ENCODE peak calls at places on chromosomes 2 and 18, in nine cellular contexts. Y is NB4; K is A549; T is GM04504; L is LoVo; V is iris pigment epithelial cell; N is activated CD8-positive, alpha-beta T cell treated with anti-CD3 and anti-CD28 coated beads, Interleukin-2, amount 10 ng/mL, durations not matched to agents 7 days and 5 days; F is cardiac septum; S is activated naive CD4-positive, alpha-beta T cell treated with anti-CD3 and anti-CD28 coated beads, Interleukin-2, amount 10 ng/mL, durations not matched to agents 7 days and 5 days. C is an unnamed sample.
A peak's percentile ranks its signal among the peaks of the same experiment; 100 is the strongest.

GRCh38 chr2:206780671-206781070 is 15.3 kb downstream of the FASTKD2 start:
- DNase-seq in Y (no peak), K (no peak), T (no peak), L (no peak), V (no peak), N (no peak), F (no peak), S (no peak), C (no peak)

GRCh38 chr2:149733936-149734685 is 146.5 kb upstream of the MMADHC start:
- DNase-seq in Y (no peak), K (peak; percentile 69), T (no peak), L (peak; percentile 30), V (peak; percentile 76), N (no peak), F (no peak), S (no peak), C (peak; percentile 41)

GRCh38 chr2:10360460-10361219 is 57.9 kb downstream of the HPCAL1 start:
- DNase-seq in Y (no peak), K (no peak), T (no peak), L (no peak), V (no peak), N (no peak), F (no peak), S (no peak), C (no peak)

GRCh38 chr2:120650022-120650644 is 85.5 kb upstream of the GLI2 start:
- DNase-seq in Y (no peak), K (no peak), T (no peak), L (no peak), V (no peak), N (no peak), F (no peak), S (no peak), C (no peak)

GRCh38 chr18:12476955-12477354 is 69.2 kb downstream of the PRELID3A start:
- DNase-seq in Y (peak; percentile 39), K (no peak), T (no peak), L (no peak), V (no peak), N (no peak), F (no peak), S (no peak), C (no peak)

GRCh38 chr18:54983041-54983686 is 23.9 kb upstream of the CCDC68 start:
- DNase-seq in Y (peak; percentile 64), K (peak; percentile 65), T (peak; percentile 38), L (peak; percentile 71), V (peak; percentile 82), N (peak; percentile 26), F (no peak), S (no peak), C (no peak)

GRCh38 chr2:112784199-112785189 is at the start of gene IL1A:
- DNase-seq in Y (peak; percentile 74), K (peak; percentile 69), T (no peak), L (peak; percentile 64), V (peak; percentile 88), N (no peak), F (no peak), S (no peak), C (no peak)

GRCh38 chr2:181393472-181393871 is 63.7 kb upstream of the ITGA4 start:
- DNase-seq in Y (peak; percentile 85), K (peak; percentile 18), T (peak; percentile 31), L (peak; percentile 31), V (peak; percentile 80), N (peak; percentile 35), F (no peak), S (no peak), C (no peak)

GRCh38 chr2:218081695-218082094 is 12.6 kb downstream of the RUFY4 start:
- DNase-seq in Y (no peak), K (no peak), T (peak; percentile 83), L (no peak), V (peak; percentile 35), N (no peak), F (no peak), S (no peak), C (no peak)

GRCh38 chr2:19504400-19505198 is 146.2 kb upstream of the OSR1 start:
- DNase-seq in Y (no peak), K (peak; percentile 81), T (no peak), L (peak; percentile 50), V (no peak), N (no peak), F (no peak), S (no peak), C (no peak)

GRCh38 chr18:8439091-8439490 is 170.1 kb upstream of the RAB12 start:
- DNase-seq in Y (no peak), K (no peak), T (no peak), L (no peak), V (no peak), N (no peak), F (no peak), S (no peak), C (no peak)

GRCh38 chr2:71600572-71600971 is 147.2 kb downstream of the DYSF start:
- DNase-seq in Y (no peak), K (no peak), T (no peak), L (no peak), V (no peak), N (no peak), F (no peak), S (no peak), C (no peak)